ENCODE peak calls at places on chromosomes 4 and X, in seven cellular contexts. One of them, this sample, is unnamed.

GRCh38 chr4:15104825-15105224 is 102.5 kb downstream of the CPEB2 start:
- DNase-seq in H1: no peak
- DNase-seq in H9: no peak
- DNase-seq in neuronal stem cell: no peak
- DNase-seq in mesenchymal stem cell: peak; percentile 4
- DNase-seq in IMR-90: peak; percentile 67
- DNase-seq in trophoblast cell: no peak
- DNase-seq in this sample: no peak

GRCh38 chr4:77817304-77818076 is 1.7 kb downstream of the CNOT6L start:
- DNase-seq in IMR-90: no peak
- DNase-seq in mesenchymal stem cell: no peak
- DNase-seq in H1: no peak
- DNase-seq in neuronal stem cell: no peak
- DNase-seq in trophoblast cell: no peak
- DNase-seq in H9: no peak
- DNase-seq in this sample: no peak

GRCh38 chrX:47815901-47816845 is 20.5 kb upstream of the ZNF81 start:
- DNase-seq in mesenchymal stem cell: no peak
- DNase-seq in H1: no peak
- DNase-seq in IMR-90: no peak
- DNase-seq in H9: peak; percentile 70
- DNase-seq in trophoblast cell: no peak
- DNase-seq in neuronal stem cell: no peak
- DNase-seq in this sample: peak; percentile 81

GRCh38 chr4:140635606-140636005 is 66.8 kb upstream of the UCP1 start:
- DNase-seq in trophoblast cell: peak; percentile 41
- DNase-seq in H9: peak; percentile 44
- DNase-seq in IMR-90: no peak
- DNase-seq in neuronal stem cell: no peak
- DNase-seq in H1: no peak
- DNase-seq in mesenchymal stem cell: no peak
- DNase-seq in this sample: peak; percentile 86

GRCh38 chrX:23062359-23062758 is 62.6 kb downstream of the DDX53 start:
- DNase-seq in IMR-90: no peak
- DNase-seq in H9: no peak
- DNase-seq in neuronal stem cell: no peak
- DNase-seq in mesenchymal stem cell: no peak
- DNase-seq in trophoblast cell: no peak
- DNase-seq in H1: no peak
- DNase-seq in this sample: no peak

GRCh38 chr4:1019726-1020470 is 8.5 kb downstream of the FGFRL1 start:
- DNase-seq in IMR-90: no peak
- DNase-seq in H9: no peak
- DNase-seq in H1: no peak
- DNase-seq in mesenchymal stem cell: no peak
- DNase-seq in trophoblast cell: no peak
- DNase-seq in neuronal stem cell: no peak
- DNase-seq in this sample: peak; percentile 45

GRCh38 chr4:164847967-164848649 is 28.9 kb upstream of the APELA start:
- DNase-seq in mesenchymal stem cell: no peak
- DNase-seq in IMR-90: no peak
- DNase-seq in trophoblast cell: no peak
- DNase-seq in H9: no peak
- DNase-seq in neuronal stem cell: no peak
- DNase-seq in H1: no peak
- DNase-seq in this sample: no peak

GRCh38 chrX:24528605-24529004 is 63.5 kb downstream of the PDK3 start:
- DNase-seq in H9: no peak
- DNase-seq in H1: no peak
- DNase-seq in IMR-90: no peak
- DNase-seq in mesenchymal stem cell: no peak
- DNase-seq in trophoblast cell: no peak
- DNase-seq in neuronal stem cell: no peak
- DNase-seq in this sample: peak; percentile 38

GRCh38 chrX:109714340-109714958 is 18.6 kb downstream of the ACSL4 start:
- DNase-seq in H9: no peak
- DNase-seq in trophoblast cell: peak; percentile 7
- DNase-seq in mesenchymal stem cell: peak; percentile 78
- DNase-seq in neuronal stem cell: no peak
- DNase-seq in H1: no peak
- DNase-seq in IMR-90: peak; percentile 91
- DNase-seq in this sample: no peak

GRCh38 chrX:149712831-149713230 is 971 bp downstream of the MAGEA11 start:
- DNase-seq in H1: no peak
- DNase-seq in mesenchymal stem cell: no peak
- DNase-seq in trophoblast cell: no peak
- DNase-seq in IMR-90: no peak
- DNase-seq in neuronal stem cell: no peak
- DNase-seq in H9: no peak
- DNase-seq in this sample: no peak

GRCh38 chrX:133985164-133986007 is at the start of gene GPC3:
- DNase-seq in trophoblast cell: peak; percentile 51
- DNase-seq in IMR-90: peak; percentile 0
- DNase-seq in H9: peak; percentile 83
- DNase-seq in neuronal stem cell: no peak
- DNase-seq in mesenchymal stem cell: peak; percentile 62
- DNase-seq in H1: peak; percentile 29
- DNase-seq in this sample: peak; percentile 81

GRCh38 chrX:119755981-119756533 is 2.3 kb upstream of the SOWAHD start:
- DNase-seq in IMR-90: peak; percentile 73
- DNase-seq in H1: no peak
- DNase-seq in trophoblast cell: no peak
- DNase-seq in neuronal stem cell: no peak
- DNase-seq in H9: no peak
- DNase-seq in mesenchymal stem cell: peak; percentile 80
- DNase-seq in this sample: no peak

GRCh38 chrX:149539283-149540132 is 1.3 kb upstream of the EOLA1 start:
- DNase-seq in trophoblast cell: peak; percentile 80
- DNase-seq in mesenchymal stem cell: peak; percentile 95
- DNase-seq in neuronal stem cell: peak; percentile 79
- DNase-seq in H9: peak; percentile 94
- DNase-seq in IMR-90: peak; percentile 90
- DNase-seq in H1: peak; percentile 79
- DNase-seq in this sample: peak; percentile 96

GRCh38 chr4:128385683-128386304 is 98.2 kb upstream of the PGRMC2 start:
- DNase-seq in H9: no peak
- DNase-seq in trophoblast cell: peak; percentile 27
- DNase-seq in neuronal stem cell: no peak
- DNase-seq in mesenchymal stem cell: peak; percentile 99
- DNase-seq in H1: no peak
- DNase-seq in IMR-90: peak; percentile 80
- DNase-seq in this sample: peak; percentile 87

GRCh38 chrX:43655151-43655676 is 885 bp upstream of the MAOA start:
- DNase-seq in H1: no peak
- DNase-seq in trophoblast cell: peak; percentile 33
- DNase-seq in neuronal stem cell: no peak
- DNase-seq in IMR-90: peak; percentile 3
- DNase-seq in mesenchymal stem cell: peak; percentile 72
- DNase-seq in H9: peak; percentile 54
- DNase-seq in this sample: peak; percentile 60

DNA sequence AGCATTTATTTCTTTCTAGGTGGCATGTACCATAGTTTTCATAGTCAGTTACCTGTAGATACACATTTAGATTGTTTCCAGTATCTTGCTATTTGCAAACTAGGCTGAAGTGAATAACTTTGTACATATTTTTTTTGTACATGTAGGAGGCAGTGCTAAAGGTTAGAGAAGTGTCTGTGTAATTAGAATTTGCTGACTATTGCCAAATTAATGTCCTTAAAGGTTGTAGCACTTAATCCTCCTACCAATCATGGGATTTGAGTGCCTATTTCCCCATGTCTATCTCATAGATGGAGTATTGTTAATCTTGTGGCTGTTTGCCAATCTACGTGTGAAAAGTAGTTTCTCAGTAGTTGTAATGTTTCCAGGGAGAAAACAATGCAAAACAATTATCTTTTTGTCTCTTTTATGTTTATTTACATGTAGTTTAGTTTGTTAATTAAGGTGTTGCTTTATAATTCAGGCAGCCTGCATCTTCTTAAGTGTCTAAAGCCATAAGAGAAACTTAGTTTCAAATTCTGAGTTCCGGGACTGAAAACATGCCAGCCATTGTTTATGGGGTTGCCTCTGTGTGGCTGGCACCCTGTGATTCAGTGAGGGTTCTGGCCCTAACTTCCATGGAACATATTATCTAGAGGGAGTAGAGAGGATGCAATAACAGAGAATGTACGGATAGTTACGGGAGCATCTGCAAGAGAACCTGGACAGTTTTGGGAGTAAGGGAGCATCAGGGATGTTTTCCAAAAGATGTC is 142.4 kb downstream of the KLHL8 start:
- DNase-seq in neuronal stem cell: no peak
- DNase-seq in H9: no peak
- DNase-seq in trophoblast cell: no peak
- DNase-seq in H1: no peak
- DNase-seq in IMR-90: no peak
- DNase-seq in mesenchymal stem cell: no peak
- DNase-seq in this sample: no peak
- H2BK5ac ChIP-seq in neuronal stem cell: no peak overlapping the region
- H2BK5ac ChIP-seq in H9: no peak overlapping the region
- H2BK5ac ChIP-seq in trophoblast cell: no peak overlapping the region
- H2BK5ac ChIP-seq in H1: no peak overlapping the region
- H2BK5ac ChIP-seq in IMR-90: no peak overlapping the region
- H2BK5ac ChIP-seq in mesenchymal stem cell: no peak overlapping the region
- H2BK5ac ChIP-seq in this sample: no peak overlapping the region

DNA sequence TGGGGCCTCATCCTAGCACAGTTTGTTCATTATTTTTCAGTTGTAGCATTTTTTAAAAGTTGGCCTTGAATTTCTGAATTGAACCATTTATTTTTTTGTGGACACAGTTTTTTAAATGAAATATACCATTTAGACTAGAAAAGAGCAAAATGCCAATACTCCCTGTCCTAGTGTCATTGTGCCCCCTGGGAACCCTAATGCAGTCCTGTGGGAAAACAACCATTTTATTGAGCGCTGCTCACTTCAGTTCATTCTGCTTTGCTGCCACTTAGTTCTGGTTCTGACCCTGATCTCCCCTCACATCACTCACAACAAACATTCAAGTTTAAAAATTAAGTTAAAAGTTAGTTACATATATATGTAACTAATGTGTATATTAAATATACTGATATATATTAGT is 5.4 kb downstream of the NFKB1 start:
- DNase-seq in trophoblast cell: no peak
- DNase-seq in neuronal stem cell: no peak
- DNase-seq in IMR-90: no peak
- DNase-seq in mesenchymal stem cell: no peak
- DNase-seq in H1: no peak
- DNase-seq in H9: no peak
- DNase-seq in this sample: no peak
- H2BK5ac ChIP-seq in trophoblast cell: no peak overlapping the region
- H2BK5ac ChIP-seq in neuronal stem cell: no peak overlapping the region
- H2BK5ac ChIP-seq in IMR-90: no peak overlapping the region
- H2BK5ac ChIP-seq in mesenchymal stem cell: no peak overlapping the region
- H2BK5ac ChIP-seq in H1: no peak overlapping the region
- H2BK5ac ChIP-seq in H9: no peak overlapping the region
- H2BK5ac ChIP-seq in this sample: no peak overlapping the region

DNA sequence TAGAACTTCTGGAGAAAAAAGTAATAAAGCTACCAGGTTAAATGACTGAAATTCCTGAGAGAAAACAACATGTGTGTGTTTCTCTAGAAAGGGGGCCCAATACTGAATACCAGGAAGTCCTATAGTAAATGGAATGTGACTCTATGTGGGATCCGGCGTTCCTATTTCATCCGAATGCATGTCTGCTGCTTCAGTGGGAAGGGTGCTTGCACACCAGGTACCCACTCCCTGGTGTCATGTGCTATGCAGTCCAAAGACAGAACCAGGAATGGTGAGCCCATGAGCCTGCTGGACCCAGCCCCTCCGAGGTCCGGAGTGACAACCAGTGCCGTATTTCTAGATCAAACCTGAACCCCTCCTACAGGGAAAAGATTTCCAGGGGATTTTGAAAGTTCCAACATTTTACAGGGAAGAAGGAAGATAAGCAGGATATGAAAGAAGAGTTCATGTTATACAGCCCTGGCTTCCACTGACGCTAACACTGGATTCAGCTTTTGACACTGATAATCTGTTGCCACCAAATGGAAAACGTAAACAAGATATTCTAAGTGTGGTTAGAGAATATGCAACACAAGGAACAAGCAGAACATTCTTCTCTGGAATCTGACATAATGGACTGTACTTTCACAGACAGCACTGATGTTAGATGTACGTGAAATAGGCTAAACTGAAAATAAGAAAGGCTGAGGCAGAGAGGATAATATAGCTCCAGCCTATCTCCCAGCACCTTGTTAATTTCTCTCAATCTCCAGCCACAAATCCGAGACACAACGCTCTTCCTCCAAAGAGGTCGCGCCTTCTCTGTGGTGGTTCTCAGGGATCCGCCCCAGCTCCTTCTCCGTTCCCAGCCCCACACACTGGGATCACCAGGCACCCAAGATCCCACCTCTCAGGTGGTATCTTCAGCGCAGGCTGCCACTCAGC is 725 bp upstream of the CXCL1 start:
- DNase-seq in H9: no peak
- DNase-seq in mesenchymal stem cell: peak; percentile 74
- DNase-seq in neuronal stem cell: peak; percentile 5
- DNase-seq in trophoblast cell: no peak
- DNase-seq in IMR-90: no peak
- DNase-seq in H1: no peak
- DNase-seq in this sample: peak; percentile 42
- H2BK5ac ChIP-seq in H9: no peak overlapping the region
- H2BK5ac ChIP-seq in mesenchymal stem cell: peak overlapping the region; percentile 92
- H2BK5ac ChIP-seq in neuronal stem cell: no peak overlapping the region
- H2BK5ac ChIP-seq in trophoblast cell: no peak overlapping the region
- H2BK5ac ChIP-seq in IMR-90: no peak overlapping the region
- H2BK5ac ChIP-seq in H1: no peak overlapping the region
- H2BK5ac ChIP-seq in this sample: no peak overlapping the region

GRCh38 chrX:829145-829544 is 198.6 kb downstream of the SHOX start:
- DNase-seq in H1: no peak
- DNase-seq in trophoblast cell: no peak
- DNase-seq in H9: no peak
- DNase-seq in neuronal stem cell: no peak
- DNase-seq in mesenchymal stem cell: no peak
- DNase-seq in IMR-90: no peak
- DNase-seq in this sample: no peak

GRCh38 chrX:830532-830931 is 199.9 kb downstream of the SHOX start:
- DNase-seq in IMR-90: no peak
- DNase-seq in mesenchymal stem cell: no peak
- DNase-seq in neuronal stem cell: no peak
- DNase-seq in trophoblast cell: no peak
- DNase-seq in H9: no peak
- DNase-seq in H1: no peak
- DNase-seq in this sample: no peak

GRCh38 chrX:826448-826847 is 195.9 kb downstream of the SHOX start:
- DNase-seq in H9: no peak
- DNase-seq in H1: no peak
- DNase-seq in trophoblast cell: no peak
- DNase-seq in IMR-90: no peak
- DNase-seq in neuronal stem cell: no peak
- DNase-seq in mesenchymal stem cell: no peak
- DNase-seq in this sample: no peak

GRCh38 chrX:821311-822178 is 191.0 kb downstream of the SHOX start:
- DNase-seq in H9: no peak
- DNase-seq in mesenchymal stem cell: no peak
- DNase-seq in IMR-90: no peak
- DNase-seq in H1: no peak
- DNase-seq in trophoblast cell: no peak
- DNase-seq in neuronal stem cell: no peak
- DNase-seq in this sample: no peak

DNA sequence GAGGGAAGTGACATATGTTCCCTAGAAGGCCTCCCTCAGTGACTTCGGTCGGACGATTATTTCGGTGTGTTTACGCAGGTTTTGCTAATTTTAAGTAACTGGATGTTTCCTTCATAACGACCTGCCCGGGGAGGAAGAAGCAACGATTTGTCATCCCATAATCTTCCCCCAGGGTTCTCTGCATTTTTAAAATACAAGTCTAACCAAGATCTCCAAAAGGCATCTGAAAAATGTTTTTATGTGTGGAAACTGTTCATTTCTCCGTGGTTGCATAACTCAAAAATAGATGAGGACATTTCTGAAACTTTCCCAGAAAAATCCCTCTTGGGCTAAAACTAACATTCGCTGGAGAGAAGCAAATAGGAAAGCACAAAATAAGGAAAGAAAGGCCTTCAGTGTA is 195.4 kb downstream of the SHOX start:
- DNase-seq in IMR-90: no peak
- DNase-seq in trophoblast cell: peak; percentile 44
- DNase-seq in neuronal stem cell: no peak
- DNase-seq in H9: no peak
- DNase-seq in H1: no peak
- DNase-seq in mesenchymal stem cell: no peak
- DNase-seq in this sample: no peak
- H2BK5ac ChIP-seq in IMR-90: no peak overlapping the region
- H2BK5ac ChIP-seq in trophoblast cell: no peak overlapping the region
- H2BK5ac ChIP-seq in neuronal stem cell: no peak overlapping the region
- H2BK5ac ChIP-seq in H9: no peak overlapping the region
- H2BK5ac ChIP-seq in H1: no peak overlapping the region
- H2BK5ac ChIP-seq in mesenchymal stem cell: peak overlapping the region; percentile 24
- H2BK5ac ChIP-seq in this sample: no peak overlapping the region

This sample was measured in mesendoderm.